ENCODE peak calls at places on chromosomes 1 and 21, in seven cellular contexts. G, J, E, A, B, W and V are unnamed samples.

GRCh38 chr21:46067505-46068201 is 30.3 kb upstream of the COL6A2 start:
- DNase-seq in J (no peak), A (peak), B (no peak), E (no peak), W (no peak), G (peak), V (no peak)

GRCh38 chr1:74517599-74518051 is 5.2 kb upstream of the LRRC53 start:
- DNase-seq in G (no peak), E (no peak), A (no peak), J (no peak), W (no peak), B (no peak), V (no peak)

GRCh38 chr1:87706198-87706597 is 377.5 kb downstream of the LMO4 start:
- DNase-seq in A (no peak), E (no peak), J (no peak), W (peak), B (peak), G (no peak), V (no peak)

GRCh38 chr1:213821175-213821942 is 166.4 kb upstream of the PROX1 start:
- DNase-seq in A (no peak), E (no peak), W (no peak), B (no peak), J (no peak), G (no peak), V (no peak)

GRCh38 chr21:45408811-45409261 is 3.9 kb downstream of the COL18A1 start:
- DNase-seq in G (peak), A (peak), E (no peak), W (no peak), J (peak), B (no peak), V (no peak)

GRCh38 chr1:147168626-147169058 is 3.6 kb downstream of the PRKAB2 start:
- DNase-seq in A (peak), W (peak), J (no peak), B (peak), E (no peak), G (no peak), V (no peak)

GRCh38 chr1:231376875-231377549 is 38.9 kb downstream of the SPRTN start:
- DNase-seq in J (no peak), E (no peak), W (no peak), G (no peak), B (no peak), A (no peak), V (no peak)

GRCh38 chr1:245953876-245954660 is 553.0 kb downstream of the SMYD3 start:
- DNase-seq in E (no peak), G (no peak), W (no peak), B (no peak), J (no peak), A (no peak), V (no peak)

GRCh38 chr1:43153443-43153842 is 18.6 kb downstream of the EBNA1BP2 start:
- DNase-seq in A (no peak), W (no peak), B (no peak), J (no peak), G (no peak), E (no peak), V (no peak)

GRCh38 chr1:160091666-160092223 is 6.7 kb downstream of the IGSF8 start:
- DNase-seq in B (no peak), A (no peak), J (no peak), E (no peak), W (no peak), G (no peak), V (no peak)

GRCh38 chr21:17089121-17089520 is 423.7 kb upstream of the CXADR start:
- DNase-seq in G (no peak), W (no peak), A (no peak), E (no peak), J (no peak), B (no peak), V (no peak)

GRCh38 chr1:246724725-246725095 is 501 bp downstream of the SCCPDH start:
- DNase-seq in A (peak), E (no peak), G (no peak), W (peak), J (no peak), B (peak), V (peak)

GRCh38 chr1:180837025-180837424 is 75.7 kb upstream of the KIAA1614 start:
- DNase-seq in W (no peak), J (no peak), B (no peak), G (no peak), E (no peak), A (no peak), V (no peak)

GRCh38 chr21:16084776-16085364 is 355.1 kb downstream of the USP25 start:
- DNase-seq in G (no peak), J (peak), E (no peak), B (peak), A (no peak), W (peak), V (peak)

GRCh38 chr1:234771642-234772344 is 161.8 kb upstream of the IRF2BP2 start:
- DNase-seq in J (no peak), B (no peak), A (peak), E (no peak), W (no peak), G (no peak), V (no peak)

GRCh38 chr1:52305417-52306226 is 60.4 kb downstream of the CC2D1B start:
- DNase-seq in G (no peak), J (no peak), W (no peak), E (no peak), B (no peak), A (no peak), V (no peak)

GRCh38 chr1:31570906-31571305 is 5.4 kb upstream of the TINAGL1 start:
- DNase-seq in E (no peak), J (no peak), W (peak), A (no peak), B (no peak), G (no peak), V (no peak)

GRCh38 chr1:48610628-48611542 is 138.9 kb upstream of the SPATA6 start:
- DNase-seq in A (no peak), W (no peak), G (peak), J (no peak), E (no peak), B (no peak), V (no peak)

GRCh38 chr1:226950316-226950715 is 10.2 kb downstream of the COQ8A start:
- DNase-seq in B (no peak), G (no peak), E (no peak), A (no peak), W (no peak), J (no peak), V (no peak)

GRCh38 chr1:52686830-52687229 is 11.3 kb downstream of the COA7 start:
- DNase-seq in G (no peak), B (no peak), W (no peak), A (no peak), E (no peak), J (no peak), V (no peak)

GRCh38 chr1:109290998-109291397 is 8.1 kb upstream of the PSRC1 start:
- DNase-seq in A (no peak), W (no peak), J (no peak), G (no peak), B (no peak), E (no peak), V (no peak)

GRCh38 chr1:192713921-192714320 is 78.0 kb downstream of the RGS13 start:
- DNase-seq in W (peak), E (no peak), J (no peak), B (peak), G (no peak), A (no peak), V (no peak)

GRCh38 chr1:14522331-14523241 is 75.9 kb upstream of the KAZN start:
- DNase-seq in E (peak), J (peak), A (peak), W (peak), B (peak), G (no peak), V (peak)

GRCh38 chr1:24484208-24484607 is 18.4 kb upstream of the RCAN3 start:
- DNase-seq in B (no peak), W (no peak), J (no peak), E (no peak), G (no peak), A (no peak), V (no peak)

GRCh38 chr1:152735648-152736047 is 22.2 kb upstream of the KPRP start:
- DNase-seq in W (no peak), E (no peak), J (no peak), B (no peak), G (no peak), A (no peak), V (no peak)

GRCh38 chr1:20390589-20391331 is 95.2 kb downstream of the CAMK2N1 start:
- DNase-seq in A (no peak), G (no peak), W (no peak), B (peak), E (no peak), J (no peak), V (no peak)

GRCh38 chr1:234292548-234292947 is 80.7 kb upstream of the COA6 start:
- DNase-seq in E (no peak), W (no peak), A (no peak), J (no peak), B (no peak), G (no peak), V (no peak)

GRCh38 chr1:214604543-214604942 is 1.5 kb downstream of the CENPF start:
- DNase-seq in B (no peak), G (no peak), E (no peak), A (no peak), W (peak), J (no peak), V (no peak)

DNA sequence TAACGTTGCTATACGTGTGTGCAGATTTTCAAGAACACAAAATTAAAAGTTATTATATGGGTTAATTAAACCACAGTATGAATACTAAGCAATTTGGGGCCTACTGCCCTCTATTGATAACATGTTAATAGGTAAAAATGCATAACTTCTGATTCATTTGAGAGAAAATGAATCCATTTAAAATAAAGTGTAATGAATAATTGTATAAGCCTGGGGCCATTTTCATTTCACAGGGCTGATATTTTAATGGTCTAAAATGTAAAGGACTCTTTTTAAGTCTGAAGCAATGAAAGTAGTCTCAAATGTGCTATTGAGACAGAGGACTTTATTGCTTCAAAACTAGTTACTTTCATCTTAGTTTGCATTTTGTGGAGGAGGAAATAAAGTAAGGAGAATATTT is 155.4 kb downstream of the TLR5 start:
- DNase-seq in J (no peak), B (no peak), G (no peak), E (no peak), A (no peak), W (no peak), V (no peak)
- TF ChIP-seq CTCF in J (no peak), B (no peak), G (no peak), E (no peak), A (no peak), W (no peak), V (no peak)

GRCh38 chr1:8076171-8076570 is 50.1 kb upstream of the ERRFI1 start:
- DNase-seq in A (no peak), B (no peak), W (no peak), J (no peak), E (no peak), G (no peak), V (no peak)
- TF ChIP-seq CTCF in A (no peak), B (no peak), W (no peak), J (no peak), E (no peak), G (no peak), V (no peak)

GRCh38 chr1:86169625-86170024 is 13.1 kb upstream of the COL24A1 start:
- DNase-seq in W (peak), A (no peak), G (no peak), J (no peak), E (no peak), B (no peak), V (no peak)
- TF ChIP-seq CTCF in W (peak), A (no peak), G (no peak), J (peak), E (peak), B (peak), V (no peak)

GRCh38 chr1:16922885-16923431 is 1.2 kb downstream of the CROCC start:
- DNase-seq in E (no peak), J (peak), G (peak), A (no peak), B (no peak), W (no peak), V (no peak)

GRCh38 chr1:16922466-16922865 is 735 bp downstream of the CROCC start:
- DNase-seq in B (no peak), J (peak), W (no peak), E (no peak), A (peak), G (peak), V (no peak)

GRCh38 chr1:16924216-16924918 is 2.6 kb downstream of the CROCC start:
- DNase-seq in W (no peak), A (peak), E (no peak), J (peak), B (no peak), G (peak), V (no peak)

GRCh38 chr1:16920951-16921350 is 780 bp upstream of the CROCC start:
- DNase-seq in A (no peak), B (no peak), W (no peak), E (no peak), J (peak), G (peak), V (no peak)

DNA sequence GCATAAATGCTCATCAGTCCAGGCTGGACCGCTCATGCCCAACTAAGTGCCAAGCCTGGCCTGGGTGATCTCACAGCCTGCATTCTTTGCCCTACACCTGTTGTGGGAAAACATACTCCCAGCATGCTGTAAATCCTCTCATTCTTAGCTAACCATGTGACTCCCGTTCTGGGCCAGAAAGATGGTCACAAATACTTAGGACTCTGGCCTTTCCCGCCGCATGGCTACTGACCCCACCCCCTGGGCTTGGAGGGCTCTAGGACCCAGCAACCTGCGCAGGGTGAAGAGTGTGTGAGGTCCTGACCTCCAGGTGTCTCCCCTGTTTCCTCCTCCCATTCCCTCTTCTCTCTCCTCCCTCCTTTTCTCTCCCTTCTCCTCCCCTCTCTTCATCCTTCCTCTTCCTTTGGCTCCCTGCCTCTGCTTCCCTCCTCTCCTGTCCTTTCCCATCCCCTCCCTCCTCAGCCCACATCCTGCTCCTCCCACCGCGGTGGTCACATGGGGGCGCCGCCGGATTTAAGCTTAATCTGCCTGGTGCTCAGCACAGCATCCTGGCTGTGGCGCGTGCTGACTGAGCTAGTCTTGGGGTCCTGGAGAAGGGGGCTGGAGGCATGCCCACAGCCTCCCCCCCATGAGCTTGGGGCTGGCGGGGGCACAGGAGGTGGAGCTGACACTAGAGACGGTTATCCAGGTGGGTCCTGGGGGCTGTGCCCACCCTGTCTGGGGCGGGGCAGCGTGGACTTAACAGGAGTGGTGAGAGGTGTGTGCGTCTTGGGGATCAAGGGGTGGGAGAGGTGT is at the start of gene CROCC:
- DNase-seq in B (no peak), J (peak), E (no peak), A (peak), W (no peak), G (peak), V (no peak)
- TF ChIP-seq CTCF in B (no peak), J (no peak), E (no peak), A (no peak), W (no peak), G (no peak), V (no peak)

DNA sequence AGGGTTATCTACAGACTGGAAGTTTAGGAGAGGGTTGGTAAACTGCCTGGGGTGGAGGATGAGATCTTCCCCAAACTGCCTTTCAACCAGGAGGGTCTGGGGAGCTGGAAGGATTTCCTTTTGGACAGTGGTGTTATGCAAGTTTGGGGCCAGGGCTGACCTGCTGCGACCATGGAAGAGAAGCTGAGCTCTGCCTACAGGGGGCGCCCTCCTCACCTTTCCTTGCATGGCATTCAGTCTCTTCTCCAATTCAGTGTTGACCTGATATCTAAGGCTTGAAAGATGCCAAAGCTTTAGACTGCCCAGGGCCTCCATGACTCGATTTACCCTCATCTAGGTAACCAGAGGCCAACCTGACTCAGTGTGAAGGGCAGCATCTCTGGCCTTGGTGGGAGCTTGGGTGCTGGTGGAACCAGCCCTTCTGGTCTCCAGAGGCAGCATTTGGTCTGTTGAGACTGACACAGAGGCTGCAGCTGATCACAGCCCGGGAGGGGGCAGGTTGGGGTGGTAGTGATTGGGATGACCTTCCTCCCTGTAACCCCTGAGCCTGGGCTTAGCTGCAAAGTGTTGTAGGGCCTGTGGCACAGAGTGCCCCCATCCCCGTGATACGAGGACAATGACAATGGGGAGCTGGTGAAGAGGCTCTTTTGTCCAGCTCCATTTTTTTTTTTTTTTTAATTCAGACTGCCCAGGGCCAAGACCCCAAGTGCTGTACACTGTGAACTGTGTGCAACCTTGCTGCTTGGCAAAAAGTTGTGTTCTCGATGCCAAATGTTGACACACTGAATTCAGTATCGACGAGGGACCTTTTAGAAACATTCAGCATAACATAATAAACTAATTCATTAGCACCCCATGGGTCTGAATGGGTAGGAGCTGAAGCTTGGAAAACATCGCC is 169.9 kb downstream of the GRIK3 start:
- DNase-seq in W (no peak), B (no peak), E (no peak), G (no peak), A (peak), J (no peak), V (no peak)
- TF ChIP-seq CTCF in W (peak), B (no peak), E (no peak), G (peak), A (peak), J (no peak), V (no peak)

DNA sequence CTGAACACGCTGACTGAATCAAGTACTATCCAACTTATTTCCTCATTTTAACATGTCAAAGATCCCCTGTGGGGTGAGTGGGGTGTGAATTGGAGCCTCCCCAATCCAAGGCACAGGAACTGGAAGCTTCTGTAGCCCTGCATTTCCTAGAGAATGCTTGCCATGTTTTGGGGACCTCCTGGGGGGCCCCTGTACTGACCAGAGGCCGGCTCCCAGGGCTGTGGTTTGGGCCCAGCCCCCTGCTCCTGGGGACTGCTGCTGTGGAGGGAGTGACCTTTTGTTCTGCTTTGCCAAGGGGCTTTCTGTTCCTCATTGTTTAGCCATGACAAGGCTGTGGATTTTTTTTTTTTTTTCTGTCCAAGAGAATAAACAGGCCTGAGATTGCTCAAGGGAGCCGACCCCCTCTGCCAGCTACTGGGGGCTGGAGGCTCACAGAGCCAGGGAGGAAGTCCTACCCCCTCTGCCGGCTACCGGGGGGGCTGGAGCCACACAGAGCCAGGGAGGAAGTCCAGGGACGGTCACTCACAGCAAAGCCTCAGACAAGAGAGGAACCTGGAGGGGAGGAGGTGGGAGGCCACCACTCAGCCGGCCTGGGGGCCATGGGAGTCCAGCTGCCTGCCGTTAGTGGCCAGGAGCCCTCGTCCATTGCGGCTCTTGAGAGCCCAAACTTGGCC is 17.4 kb downstream of the TNFRSF1B start:
- DNase-seq in A (no peak), J (peak), W (peak), G (peak), B (peak), E (no peak), V (peak)
- TF ChIP-seq CTCF in A (no peak), J (peak), W (peak), G (peak), B (peak), E (peak), V (peak)

DNA sequence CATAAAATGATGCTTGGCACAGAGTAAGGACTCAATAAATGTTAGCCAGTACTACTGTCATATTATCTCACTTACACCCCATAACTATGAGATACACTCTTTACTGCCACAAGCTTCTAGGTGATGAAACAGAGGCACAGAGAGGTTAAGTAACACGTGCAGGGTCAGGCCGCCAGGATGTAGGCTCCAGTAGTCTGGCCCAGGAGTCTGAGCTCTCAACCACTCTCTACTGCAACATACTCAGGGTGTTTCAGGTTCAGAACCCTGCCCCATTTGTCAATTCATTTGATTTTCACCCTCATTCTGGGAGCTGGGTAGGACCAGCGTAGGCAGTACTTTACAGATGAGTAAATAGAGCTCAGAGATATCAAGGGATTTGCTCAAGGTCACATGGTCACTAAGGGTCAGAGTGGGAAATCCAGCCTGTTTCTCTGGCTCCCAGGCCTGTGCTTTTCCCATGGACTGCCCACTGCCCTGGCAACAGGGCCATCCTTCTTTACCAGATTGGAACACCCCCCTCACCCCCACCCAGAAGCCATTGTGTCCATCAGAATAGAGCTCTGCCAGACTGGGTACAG is 21.2 kb downstream of the IQGAP3 start:
- DNase-seq in B (no peak), W (no peak), G (no peak), E (no peak), J (no peak), A (no peak), V (no peak)
- TF ChIP-seq CTCF in B (no peak), W (no peak), G (no peak), E (no peak), J (no peak), A (no peak), V (no peak)

GRCh38 chr21:29499734-29500343 is 201.1 kb downstream of the BACH1 start:
- DNase-seq in E (no peak), G (no peak), W (peak), B (no peak), A (peak), J (no peak), V (no peak)
- TF ChIP-seq CTCF in E (peak), G (peak), W (peak), B (peak), A (peak), J (no peak), V (no peak)